ENCODE peak calls at places on chromosomes 7 and 10, in six cellular contexts. F, X, B, H, I and A are unnamed samples.

GRCh38 chr10:6068422-6068821 is 6.3 kb upstream of the IL2RA start:
- DNase-seq in F (no peak), X (no peak), B (no peak), H (no peak), I (no peak), A (no peak)

GRCh38 chr10:102120142-102120986 is at the start of gene LDB1:
- DNase-seq in F (peak), X (peak), B (peak), H (peak), I (peak), A (no peak)

GRCh38 chr10:124450010-124450782 is at the start of gene NKX1-2:
- DNase-seq in F (peak), X (peak), B (peak), H (peak), I (peak), A (no peak)

GRCh38 chr7:100971111-100972001 is 2.0 kb downstream of the MUC12 start:
- DNase-seq in F (no peak), X (no peak), B (no peak), H (no peak), I (no peak), A (no peak)

GRCh38 chr10:67464278-67464677 is 231.7 kb downstream of the CTNNA3 start:
- DNase-seq in F (no peak), X (no peak), B (no peak), H (no peak), I (no peak), A (no peak)

GRCh38 chr10:104258209-104258608 is 3.5 kb downstream of the GSTO1 start:
- DNase-seq in F (no peak), X (no peak), B (no peak), H (no peak), I (no peak), A (no peak)

GRCh38 chr7:6157685-6158423 is 114.6 kb downstream of the CYTH3 start:
- DNase-seq in F (no peak), X (no peak), B (no peak), H (no peak), I (no peak), A (no peak)

GRCh38 chr7:29974286-29974685 is 15.3 kb downstream of the SCRN1 start:
- DNase-seq in F (no peak), X (no peak), B (no peak), H (no peak), I (no peak), A (no peak)

GRCh38 chr10:113450046-113450445 is 102.8 kb upstream of the HABP2 start:
- DNase-seq in F (no peak), X (no peak), B (no peak), H (no peak), I (no peak), A (no peak)

GRCh38 chr10:119339099-119339498 is 131.7 kb downstream of the GRK5 start:
- DNase-seq in F (no peak), X (no peak), B (no peak), H (no peak), I (no peak), A (no peak)

GRCh38 chr10:27658788-27659187 is 86.8 kb downstream of the MKX start:
- DNase-seq in F (peak), X (no peak), B (no peak), H (no peak), I (peak), A (peak)

GRCh38 chr10:25014579-25014978 is 1.4 kb downstream of the ENKUR start:
- DNase-seq in F (no peak), X (no peak), B (no peak), H (no peak), I (no peak), A (no peak)

GRCh38 chr7:10412426-10413019 is 561.1 kb upstream of the PHF14 start:
- DNase-seq in F (no peak), X (peak), B (peak), H (peak), I (peak), A (peak)

GRCh38 chr7:78677391-78677790 is 776.1 kb downstream of the MAGI2 start:
- DNase-seq in F (no peak), X (no peak), B (no peak), H (no peak), I (no peak), A (no peak)

GRCh38 chr10:94016727-94017714 is 23.3 kb downstream of the PLCE1 start:
- DNase-seq in F (no peak), X (no peak), B (no peak), H (no peak), I (peak), A (no peak)

GRCh38 chr10:73910401-73910763 is 550 bp upstream of the PLAU start:
- DNase-seq in F (no peak), X (no peak), B (no peak), H (no peak), I (no peak), A (no peak)

GRCh38 chr7:151059362-151060112 is at the start of gene SLC4A2:
- DNase-seq in F (peak), X (peak), B (peak), H (peak), I (peak), A (peak)

GRCh38 chr10:88849224-88849623 is 2.4 kb downstream of the ANKRD22 start:
- DNase-seq in F (no peak), X (no peak), B (no peak), H (no peak), I (peak), A (no peak)

GRCh38 chr7:114298011-114298410 is 116.6 kb upstream of the FOXP2 start:
- DNase-seq in F (no peak), X (no peak), B (no peak), H (no peak), I (no peak), A (no peak)

GRCh38 chr7:133364959-133365680 is 112.2 kb downstream of the EXOC4 start:
- DNase-seq in F (no peak), X (no peak), B (no peak), H (no peak), I (peak), A (no peak)